ENCODE peak calls at places on chromosomes 7 and 10, in nine cellular contexts. N is fibroblast of mammary gland; I is Calu3; Y is stomach; X is brain microvascular endothelial cell; K is MCF 10A; J is CD4-positive, alpha-beta T cell; D is GM10248; U is neural crest cell. E is an unnamed sample.

GRCh38 chr7:47677664-47678063 is 95.8 kb upstream of the TNS3 start:
- DNase-seq in D (no peak), X (no peak), J (no peak), N (no peak), U (no peak), K (peak), Y (no peak), I (no peak), E (no peak)

GRCh38 chr10:83983578-83984255 is 155.6 kb upstream of the GHITM start:
- DNase-seq in X (peak), I (no peak), N (peak), D (no peak), J (no peak), K (peak), U (no peak), Y (no peak), E (no peak)

GRCh38 chr10:78170026-78170475 is 136.4 kb downstream of the RPS24 start:
- DNase-seq in D (no peak), U (no peak), J (no peak), K (no peak), X (no peak), Y (no peak), I (no peak), N (peak), E (no peak)

GRCh38 chr10:8163824-8164223 is 109.3 kb downstream of the GATA3 start:
- DNase-seq in J (no peak), D (no peak), Y (no peak), I (no peak), U (no peak), N (no peak), K (no peak), X (no peak), E (no peak)

GRCh38 chr10:102460836-102461186 is 9.5 kb upstream of the C10orf95 start:
- DNase-seq in K (no peak), D (no peak), Y (no peak), N (no peak), I (no peak), X (no peak), U (no peak), J (no peak), E (no peak)

GRCh38 chr10:71678057-71678805 is 41.3 kb downstream of the C10orf105 start:
- DNase-seq in I (no peak), D (no peak), J (no peak), U (no peak), X (no peak), K (no peak), Y (no peak), N (no peak), E (no peak)

GRCh38 chr10:98262571-98262970 is 5.4 kb downstream of the LOXL4 start:
- DNase-seq in D (no peak), N (peak), X (no peak), J (no peak), I (peak), U (no peak), Y (peak), K (peak), E (no peak)

GRCh38 chr10:110834622-110835219 is 37.0 kb upstream of the PDCD4 start:
- DNase-seq in X (no peak), U (no peak), Y (peak), J (no peak), N (no peak), K (no peak), I (no peak), D (no peak), E (no peak)

GRCh38 chr10:102396251-102396650 is 746 bp downstream of the NFKB2 start:
- DNase-seq in Y (no peak), N (no peak), X (no peak), K (no peak), D (no peak), J (peak), I (no peak), U (no peak), E (no peak)

GRCh38 chr7:13727279-13727678 is 262.2 kb downstream of the ETV1 start:
- DNase-seq in X (no peak), Y (no peak), N (no peak), D (no peak), K (no peak), U (no peak), I (no peak), J (no peak), E (no peak)

GRCh38 chr7:13724631-13725566 is 264.6 kb downstream of the ETV1 start:
- DNase-seq in U (no peak), X (no peak), J (no peak), D (no peak), K (no peak), N (peak), I (peak), Y (no peak), E (no peak)

GRCh38 chr7:13725591-13725990 is 263.9 kb downstream of the ETV1 start:
- DNase-seq in U (no peak), K (no peak), I (no peak), D (no peak), X (no peak), N (peak), Y (no peak), J (no peak), E (no peak)
- TF ChIP-seq CTCF in U (peak), K (no peak), I (peak), D (no peak), X (no peak), N (peak), Y (no peak), J (no peak), E (no peak)

DNA sequence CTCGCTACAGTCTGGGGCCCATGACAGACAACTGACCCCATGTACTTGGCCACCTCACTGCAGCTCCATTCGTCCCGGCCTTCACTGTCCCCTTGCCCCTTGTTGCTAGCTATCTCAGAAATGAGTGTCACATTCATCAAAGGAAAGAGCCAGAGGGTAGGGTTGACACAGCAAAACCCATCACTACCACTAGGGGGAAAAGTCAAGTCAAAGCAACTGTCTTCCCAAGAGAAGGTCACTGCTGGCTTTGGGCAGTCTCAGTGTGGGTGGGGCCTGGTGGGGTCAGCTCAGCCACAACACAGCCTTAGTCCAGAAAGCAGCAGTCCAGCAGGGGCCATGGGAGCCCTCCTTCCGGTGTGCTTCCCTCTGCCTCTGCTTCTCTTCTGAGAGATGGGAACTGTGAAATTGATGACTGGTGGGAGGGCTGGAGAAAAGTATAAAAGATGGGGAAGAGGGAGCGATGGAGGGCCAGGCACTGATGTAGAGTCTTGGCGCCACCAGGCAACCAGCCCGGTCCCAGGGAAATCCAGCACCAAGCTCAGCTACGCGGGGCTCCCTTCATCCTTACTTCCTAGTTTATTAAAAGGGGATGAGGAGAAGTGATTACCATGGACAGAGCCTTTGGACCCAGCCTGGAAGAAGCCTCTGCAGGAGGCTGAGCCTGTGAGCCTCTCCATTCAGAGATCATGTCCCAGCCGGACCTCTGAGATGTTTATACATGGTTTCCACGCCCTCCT is 58.0 kb downstream of the PLXNA4 start:
- DNase-seq in Y (no peak), K (peak), D (peak), I (peak), U (peak), J (no peak), N (peak), X (no peak), E (peak)
- TF ChIP-seq CTCF in Y (no peak), K (peak), D (no peak), I (peak), U (peak), J (no peak), N (peak), X (peak), E (peak)

GRCh38 chr7:114428211-114428610 is 13.6 kb downstream of the FOXP2 start:
- DNase-seq in J (no peak), K (no peak), I (no peak), Y (no peak), X (no peak), N (no peak), U (no peak), D (no peak), E (no peak)

GRCh38 chr7:114426380-114426779 is 11.8 kb downstream of the FOXP2 start:
- DNase-seq in U (no peak), K (no peak), N (no peak), D (no peak), J (no peak), I (no peak), X (no peak), Y (no peak), E (no peak)

GRCh38 chr7:114423218-114423496 is 8.5 kb downstream of the FOXP2 start:
- DNase-seq in X (no peak), U (no peak), D (no peak), N (no peak), Y (no peak), I (no peak), K (no peak), J (no peak), E (no peak)

GRCh38 chr7:114422478-114423217 is 8.0 kb downstream of the FOXP2 start:
- DNase-seq in N (no peak), Y (no peak), J (no peak), X (no peak), K (peak), D (no peak), I (no peak), U (no peak), E (no peak)

DNA sequence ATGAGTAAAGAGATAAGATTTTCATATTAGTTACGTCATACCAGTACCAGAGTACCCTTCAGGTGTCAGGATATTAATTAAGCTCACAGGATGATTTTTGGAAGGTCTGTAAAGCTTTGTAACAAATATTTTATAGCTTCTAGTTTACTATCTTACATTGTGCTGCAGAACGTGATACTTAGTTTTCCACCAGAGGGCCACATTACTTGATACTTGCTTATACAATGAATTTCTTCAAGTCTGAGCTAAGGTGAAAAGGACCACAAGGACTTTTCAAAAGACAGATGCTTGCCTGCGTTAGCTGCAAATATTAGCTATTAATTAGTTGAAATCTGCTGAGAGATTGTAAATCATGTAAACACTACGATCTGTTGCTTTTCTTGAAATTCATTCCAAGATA is 12.2 kb downstream of the FOXP2 start:
- DNase-seq in U (no peak), Y (no peak), I (no peak), K (peak), J (no peak), D (no peak), N (peak), X (peak), E (no peak)
- TF ChIP-seq CTCF in U (peak), Y (no peak), I (peak), K (peak), J (no peak), D (no peak), N (peak), X (peak), E (peak)

GRCh38 chr7:101217388-101218235 is at the start of the genes PLOD3 and ZNHIT1:
- DNase-seq in X (peak), I (peak), D (peak), K (peak), J (peak), N (peak), U (peak), Y (peak), E (peak)
- TF ChIP-seq CTCF in X (peak), I (peak), D (peak), K (no peak), J (no peak), N (no peak), U (peak), Y (no peak), E (no peak)

GRCh38 chr10:118106426-118106825 is 59.7 kb upstream of the RAB11FIP2 start:
- DNase-seq in N (peak), Y (no peak), K (peak), X (peak), I (peak), D (peak), J (no peak), U (no peak), E (peak)
- TF ChIP-seq CTCF in N (peak), Y (no peak), K (no peak), X (peak), I (no peak), D (peak), J (peak), U (peak), E (peak)

DNA sequence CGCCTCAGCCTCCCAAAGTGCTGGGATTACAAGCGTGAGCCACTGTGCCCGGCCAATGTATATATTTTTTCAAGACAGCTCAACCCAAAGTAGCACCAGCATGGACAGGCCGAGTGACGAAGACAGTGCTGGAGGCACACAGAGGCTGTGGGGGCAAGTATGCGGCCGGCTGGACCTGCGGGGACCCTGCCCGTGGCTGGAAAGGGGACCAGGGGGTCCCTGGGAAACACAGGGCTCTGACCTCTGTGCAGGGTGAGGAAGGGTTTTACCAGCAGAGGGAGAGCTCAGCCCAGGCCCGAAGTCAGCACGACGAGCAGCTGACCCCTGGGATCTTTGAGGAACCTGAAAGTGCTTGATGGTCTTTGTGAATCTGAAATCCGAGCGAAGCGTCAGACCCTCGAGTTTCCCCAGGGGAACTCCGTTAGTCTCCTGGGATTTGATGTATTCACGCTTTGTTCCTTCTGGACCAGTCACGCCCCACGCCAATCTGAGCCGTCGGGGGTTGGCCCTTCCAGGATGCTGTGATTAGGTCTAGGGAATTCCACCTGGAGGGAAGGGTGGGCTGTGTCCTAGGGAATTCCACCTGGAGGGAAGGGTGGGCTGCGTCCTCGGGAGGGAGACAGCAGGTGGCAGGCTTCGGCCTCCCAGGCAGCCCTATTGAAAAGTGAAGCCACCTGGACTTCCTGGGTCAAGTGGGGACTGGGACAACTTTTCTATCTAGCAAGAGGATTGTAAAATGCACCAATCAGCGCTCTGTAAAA is 10.9 kb upstream of the ZFAND2A start:
- DNase-seq in J (no peak), U (no peak), D (no peak), X (no peak), N (no peak), K (no peak), I (no peak), Y (no peak), E (no peak)
- TF ChIP-seq CTCF in J (no peak), U (no peak), D (no peak), X (no peak), N (no peak), K (no peak), I (no peak), Y (no peak), E (no peak)

GRCh38 chr7:98617051-98617959 is at the start of gene NPTX2:
- DNase-seq in D (no peak), U (peak), J (no peak), I (no peak), K (no peak), N (no peak), X (no peak), Y (no peak), E (no peak)
- TF ChIP-seq CTCF in D (no peak), U (peak), J (no peak), I (no peak), K (no peak), N (no peak), X (no peak), Y (no peak), E (no peak)

E was measured in GM13977.